ENCODE peak calls at places on chromosomes 6 and 20, in five cellular contexts. R is mammary epithelial cell, T is GM23338, I is astrocyte, G is keratinocyte. Y is an unnamed sample.

GRCh38 chr6:107033136-107033535 is 5.1 kb downstream of the MTRES1 start:
- DNase-seq in R (no peak), T (no peak), I (no peak), G (no peak), Y (no peak)

GRCh38 chr20:18001131-18001921 is 32.5 kb downstream of the MGME1 start:
- DNase-seq in R (peak), T (no peak), I (peak), G (peak), Y (peak)

GRCh38 chr6:139540276-139540675 is 165.8 kb upstream of the CITED2 start:
- DNase-seq in R (peak), T (no peak), I (peak), G (no peak), Y (peak)

GRCh38 chr20:48921883-48922867 is 664 bp downstream of the ARFGEF2 start:
- DNase-seq in R (peak), T (peak), I (peak), G (no peak), Y (peak)

GRCh38 chr6:5051394-5051793 is 33.7 kb upstream of the PPP1R3G start:
- DNase-seq in R (no peak), T (no peak), I (no peak), G (no peak), Y (no peak)

GRCh38 chr6:20778460-20778859 is 244.2 kb downstream of the CDKAL1 start:
- DNase-seq in R (no peak), T (no peak), I (no peak), G (no peak), Y (no peak)

GRCh38 chr20:48728042-48728837 is 99.6 kb downstream of the PREX1 start:
- DNase-seq in R (no peak), T (no peak), I (no peak), G (no peak), Y (no peak)

GRCh38 chr20:45275327-45275726 is 21.0 kb upstream of the SLPI start:
- DNase-seq in R (no peak), T (no peak), I (no peak), G (no peak), Y (no peak)

GRCh38 chr20:49595811-49596545 is 28.0 kb upstream of the PTGIS start:
- DNase-seq in R (no peak), T (no peak), I (peak), G (no peak), Y (no peak)

GRCh38 chr20:45405566-45406259 is 2.4 kb upstream of the DBNDD2 start:
- DNase-seq in R (no peak), T (peak), I (peak), G (no peak), Y (no peak)

GRCh38 chr6:111057074-111057752 is 30.1 kb upstream of the SLC16A10 start:
- DNase-seq in R (peak), T (peak), I (peak), G (peak), Y (peak)

GRCh38 chr6:3108746-3109414 is 9.6 kb upstream of the BPHL start:
- DNase-seq in R (no peak), T (no peak), I (no peak), G (no peak), Y (no peak)

GRCh38 chr6:11381801-11382513 is 149.5 kb upstream of the NEDD9 start:
- DNase-seq in R (no peak), T (no peak), I (no peak), G (no peak), Y (no peak)

GRCh38 chr6:85458782-85459181 is 8.9 kb downstream of the NT5E start:
- DNase-seq in R (no peak), T (peak), I (peak), G (no peak), Y (no peak)

GRCh38 chr6:30154709-30155521 is 6.1 kb downstream of the TRIM10 start:
- DNase-seq in R (peak), T (no peak), I (peak), G (peak), Y (peak)

GRCh38 chr20:6877633-6878032 is 110.1 kb downstream of the BMP2 start:
- DNase-seq in R (no peak), T (no peak), I (no peak), G (no peak), Y (no peak)

GRCh38 chr6:136403166-136403980 is 113.7 kb upstream of the BCLAF1 start:
- DNase-seq in R (peak), T (no peak), I (peak), G (peak), Y (peak)

GRCh38 chr6:100281471-100281878 is 183.2 kb downstream of the SIM1 start:
- DNase-seq in R (no peak), T (peak), I (no peak), G (no peak), Y (no peak)

GRCh38 chr6:71602385-71602949 is 283.9 kb upstream of the RIMS1 start:
- DNase-seq in R (peak), T (no peak), I (peak), G (peak), Y (no peak)

GRCh38 chr20:440148-440547 is 22.2 kb downstream of the TBC1D20 start:
- DNase-seq in R (peak), T (no peak), I (no peak), G (no peak), Y (no peak)

GRCh38 chr20:437787-438486 is 24.4 kb downstream of the TBC1D20 start:
- DNase-seq in R (no peak), T (no peak), I (no peak), G (no peak), Y (no peak)

GRCh38 chr20:436476-436875 is 25.9 kb downstream of the TBC1D20 start:
- DNase-seq in R (no peak), T (no peak), I (no peak), G (no peak), Y (no peak)

GRCh38 chr20:440636-441035 is 21.7 kb downstream of the TBC1D20 start:
- DNase-seq in R (no peak), T (no peak), I (peak), G (no peak), Y (peak)

GRCh38 chr20:438581-439469 is 23.5 kb downstream of the TBC1D20 start:
- DNase-seq in R (no peak), T (no peak), I (no peak), G (no peak), Y (no peak)
- H3K27ac ChIP-seq in R (no peak), T (no peak), I (no peak), G (no peak), Y (no peak)

GRCh38 chr6:32894085-32895005 is 40.4 kb downstream of the PSMB9 start:
- DNase-seq in R (peak), T (peak), I (peak), G (no peak), Y (peak)
- TF ChIP-seq EZH2 in R (no peak), T (no peak), I (no peak), G (no peak), Y (no peak)

GRCh38 chr6:167424060-167424673 is 99.3 kb downstream of the TTLL2 start:
- DNase-seq in R (no peak), T (no peak), I (no peak), G (no peak), Y (no peak)
- H3K27ac ChIP-seq in R (no peak), T (no peak), I (no peak), G (no peak), Y (no peak)

GRCh38 chr6:108123516-108123929 is 42.3 kb upstream of the NR2E1 start:
- DNase-seq in R (no peak), T (peak), I (no peak), G (no peak), Y (no peak)
- TF ChIP-seq EZH2 in R (no peak), T (peak), I (peak), G (no peak), Y (no peak)

GRCh38 chr6:135274561-135275293 is 93.6 kb downstream of the MYB start:
- DNase-seq in R (no peak), T (no peak), I (no peak), G (no peak), Y (peak)
- H3K27ac ChIP-seq in R (no peak), T (no peak), I (no peak), G (no peak), Y (no peak)

GRCh38 chr6:93419304-93420162 is at the start of gene EPHA7:
- DNase-seq in R (peak), T (peak), I (peak), G (no peak), Y (peak)

GRCh38 chr6:93418448-93419303 is 683 bp downstream of the EPHA7 start:
- DNase-seq in R (no peak), T (peak), I (peak), G (no peak), Y (peak)

GRCh38 chr6:93418113-93418447 is 1.3 kb downstream of the EPHA7 start:
- DNase-seq in R (no peak), T (no peak), I (no peak), G (no peak), Y (no peak)

GRCh38 chr6:93416575-93417420 is 2.6 kb downstream of the EPHA7 start:
- DNase-seq in R (peak), T (peak), I (peak), G (no peak), Y (peak)

GRCh38 chr6:93417421-93417996 is 1.9 kb downstream of the EPHA7 start:
- DNase-seq in R (no peak), T (no peak), I (peak), G (no peak), Y (peak)
- TF ChIP-seq EZH2 in R (peak), T (peak), I (peak), G (peak), Y (peak)

GRCh38 chr20:34567885-34568865 is 9.7 kb downstream of the MAP1LC3A start:
- DNase-seq in R (no peak), T (peak), I (no peak), G (no peak), Y (no peak)

GRCh38 chr20:34569598-34569997 is 11.1 kb downstream of the MAP1LC3A start:
- DNase-seq in R (no peak), T (no peak), I (no peak), G (no peak), Y (no peak)

GRCh38 chr20:34570859-34571306 is 12.4 kb downstream of the MAP1LC3A start:
- DNase-seq in R (no peak), T (no peak), I (peak), G (no peak), Y (peak)

GRCh38 chr20:34564810-34565209 is 6.3 kb downstream of the MAP1LC3A start:
- DNase-seq in R (no peak), T (no peak), I (no peak), G (no peak), Y (no peak)

DNA sequence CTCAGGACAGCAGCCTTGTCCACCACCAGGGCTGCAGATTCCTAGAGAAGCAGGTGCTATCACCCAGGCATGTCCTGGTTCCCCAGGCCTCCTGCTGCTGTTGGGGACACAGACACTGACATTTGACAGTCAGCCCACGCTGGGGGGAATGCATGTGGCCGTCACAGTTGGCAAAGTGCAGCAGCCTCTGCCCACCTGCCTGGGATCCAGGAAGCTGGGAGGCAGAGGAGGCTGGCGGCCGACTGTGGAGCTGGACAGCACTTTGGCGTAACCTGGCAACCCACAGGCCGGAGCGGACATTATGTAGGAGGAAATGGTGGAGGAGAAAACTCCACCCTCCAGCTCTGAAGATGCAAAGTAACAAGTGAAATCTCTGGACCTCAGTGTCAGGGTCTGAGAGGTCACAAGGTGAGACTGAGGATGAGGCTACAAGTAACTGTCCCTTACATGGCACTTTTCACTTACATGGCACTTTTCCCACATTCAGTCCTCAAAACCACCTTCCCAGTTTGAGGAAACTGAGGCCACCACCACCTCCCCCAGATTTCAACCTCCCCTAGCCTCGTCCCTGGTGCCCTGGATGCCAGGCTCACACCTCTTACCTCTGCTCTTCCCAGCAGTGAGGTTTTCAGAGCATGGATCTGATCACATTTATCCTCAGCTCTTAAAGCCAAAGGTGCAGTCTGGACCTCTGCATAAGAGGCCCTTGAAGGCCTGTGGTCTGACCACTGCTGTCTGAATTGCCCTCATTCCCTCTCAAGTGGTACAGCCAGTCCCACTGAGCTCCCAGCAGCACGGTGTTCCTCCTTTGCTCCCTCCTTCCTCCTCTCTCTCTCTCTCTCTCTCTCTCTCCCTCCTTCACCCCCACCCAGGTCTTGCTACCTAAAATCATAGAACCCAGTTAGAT is 8.7 kb downstream of the MAP1LC3A start:
- DNase-seq in R (no peak), T (no peak), I (no peak), G (no peak), Y (no peak)
- H3K27ac ChIP-seq in R (no peak), T (no peak), I (no peak), G (no peak), Y (no peak)

GRCh38 chr6:83539678-83540077 is 27.3 kb downstream of the PRSS35 start:
- DNase-seq in R (no peak), T (no peak), I (no peak), G (no peak), Y (no peak)

GRCh38 chr6:83536034-83536646 is 23.8 kb downstream of the PRSS35 start:
- DNase-seq in R (peak), T (peak), I (peak), G (no peak), Y (peak)

DNA sequence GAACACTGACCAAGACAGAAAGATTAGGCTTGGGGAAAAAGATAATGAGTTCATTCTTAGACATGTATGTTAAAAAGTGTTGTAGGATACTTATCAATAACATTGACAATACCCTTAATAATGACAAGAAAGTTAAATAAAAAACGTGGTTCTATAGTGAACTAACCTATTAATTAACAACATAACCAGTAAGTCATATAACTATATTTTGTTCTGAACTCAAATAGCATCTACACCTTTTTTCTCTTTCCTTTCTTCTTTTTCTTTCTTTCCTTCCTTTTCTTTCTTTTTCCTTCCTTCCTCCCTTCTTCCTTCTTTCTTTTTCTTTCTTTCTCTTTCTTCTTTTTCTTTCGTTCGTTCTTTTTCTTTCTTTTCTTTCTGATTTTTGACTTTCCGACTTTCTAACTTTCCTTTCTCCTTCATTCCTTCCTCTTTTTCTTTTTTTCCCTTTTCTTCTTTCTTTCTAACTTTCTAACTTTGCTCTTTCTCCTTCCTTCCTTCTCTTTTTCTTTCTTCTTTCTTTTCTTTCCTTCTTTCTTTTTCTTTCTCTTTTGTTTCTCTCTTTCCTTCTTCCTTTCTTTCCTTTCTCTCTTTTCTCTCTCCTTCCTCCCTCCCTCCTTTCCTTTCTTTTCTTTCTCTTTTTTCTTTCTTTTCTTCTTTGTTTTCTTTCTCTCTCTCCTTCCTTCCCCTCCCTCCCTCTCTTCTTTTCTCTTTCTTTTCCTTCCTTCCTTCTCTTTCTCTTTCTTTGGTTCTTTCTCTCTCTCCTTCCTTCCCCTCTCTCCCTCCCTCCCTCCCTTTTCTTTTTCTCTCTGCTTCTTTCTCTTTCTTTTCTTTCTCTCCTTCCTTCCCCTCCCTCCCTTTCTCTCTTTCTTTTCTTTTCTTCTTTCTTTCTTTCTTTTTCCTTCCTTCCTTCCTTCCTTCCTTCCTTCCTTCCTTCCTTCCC is 24.6 kb downstream of the PRSS35 start:
- DNase-seq in R (no peak), T (no peak), I (no peak), G (no peak), Y (no peak)
- TF ChIP-seq EZH2 in R (no peak), T (no peak), I (no peak), G (no peak), Y (no peak)

GRCh38 chr6:79536969-79537747 is at the start of gene LCA5:
- DNase-seq in R (peak), T (peak), I (peak), G (peak), Y (peak)
- H3K27ac ChIP-seq in R (peak), T (peak), I (peak), G (peak), Y (peak)

GRCh38 chr20:62065669-62066338 is at the start of gene TAF4:
- DNase-seq in R (peak), T (peak), I (peak), G (no peak), Y (peak)

GRCh38 chr20:62066983-62067433 is 1.3 kb upstream of the TAF4 start:
- DNase-seq in R (no peak), T (peak), I (no peak), G (no peak), Y (no peak)

GRCh38 chr20:62064788-62065668 is 653 bp downstream of the TAF4 start:
- DNase-seq in R (no peak), T (no peak), I (no peak), G (no peak), Y (no peak)

GRCh38 chr20:62067547-62068260 is 2.0 kb upstream of the TAF4 start:
- DNase-seq in R (no peak), T (no peak), I (no peak), G (no peak), Y (no peak)

DNA sequence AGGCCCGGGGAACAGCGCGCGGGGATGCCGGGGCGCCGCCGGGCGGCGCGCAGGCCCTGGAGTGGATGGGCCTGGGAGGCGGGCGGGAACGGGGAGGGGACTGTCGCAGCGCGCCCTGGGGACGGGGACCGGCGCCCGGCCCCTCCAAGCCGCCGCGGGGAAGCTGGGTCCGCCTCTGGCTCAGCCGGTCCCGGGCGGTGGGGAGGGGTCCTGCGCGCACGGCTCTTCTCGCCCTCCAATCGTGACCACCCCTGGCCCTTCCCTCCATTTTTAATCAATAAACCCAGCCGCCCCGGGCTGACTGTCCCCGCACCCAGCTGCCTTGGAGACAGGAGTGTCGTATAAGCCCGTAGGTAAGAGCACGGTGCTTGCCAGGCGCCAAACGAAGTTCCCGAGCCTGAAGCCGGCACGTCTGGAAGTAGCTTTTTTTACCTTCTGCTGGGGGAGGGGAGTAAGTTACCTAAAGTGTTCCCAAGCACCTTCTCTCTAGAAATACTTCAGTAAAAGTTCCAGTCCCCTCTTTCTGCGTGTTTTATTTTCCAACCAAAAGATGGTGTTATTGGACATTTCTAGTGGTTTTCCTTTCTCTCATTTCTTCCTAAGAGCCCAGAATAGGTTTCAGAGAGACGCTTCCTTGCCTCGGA is 780 bp upstream of the TAF4 start:
- DNase-seq in R (peak), T (peak), I (peak), G (no peak), Y (peak)
- TF ChIP-seq EZH2 in R (no peak), T (no peak), I (no peak), G (no peak), Y (no peak)